ENCODE peak calls at places on chromosome 2, in eight cellular contexts. X is GM23248, D is osteoblast, R is HCT116, Q is fibroblast of lung, J is neural progenitor cell, H is endothelial cell of umbilical vein, F is HepG2. G is an unnamed sample. For H3K27me3, the result is how much of the 10 kb centered on the place peaks cover.

GRCh38 chr2:45889053-45889452 is 237.6 kb downstream of the PRKCE start:
- DNase-seq in X (no peak), D (no peak), R (no peak), Q (peak), J (peak), H (no peak), F (no peak), G (no peak)

GRCh38 chr2:209960676-209961630 is 41.5 kb upstream of the RPE start:
- DNase-seq in X (peak), D (peak), R (peak), Q (peak), J (peak), H (peak), F (peak), G (peak)

GRCh38 chr2:190837991-190838390 is 42.6 kb upstream of the GLS start:
- DNase-seq in X (peak), D (no peak), R (no peak), Q (peak), J (no peak), H (no peak), F (no peak), G (peak)

GRCh38 chr2:51710222-51710621 is 678.3 kb upstream of the NRXN1 start:
- DNase-seq in X (no peak), D (no peak), R (peak), Q (no peak), J (peak), H (no peak), F (peak), G (no peak)

GRCh38 chr2:126658910-126659613 is 3.1 kb downstream of the GYPC start:
- DNase-seq in X (peak), D (peak), R (no peak), Q (peak), J (no peak), H (no peak), F (no peak), G (peak)

GRCh38 chr2:72629062-72629461 is 196.8 kb downstream of the EXOC6B start:
- DNase-seq in X (peak), D (no peak), R (no peak), Q (no peak), J (no peak), H (no peak), F (no peak), G (no peak)

GRCh38 chr2:237525559-237526157 is 38.6 kb downstream of the MLPH start:
- DNase-seq in X (no peak), D (peak), R (no peak), Q (no peak), J (no peak), H (no peak), F (no peak), G (no peak)

GRCh38 chr2:10548626-10549025 is 100.5 kb upstream of the ODC1 start:
- DNase-seq in X (peak), D (no peak), R (no peak), Q (no peak), J (no peak), H (peak), F (no peak), G (no peak)

GRCh38 chr2:151862688-151863087 is 34.5 kb upstream of the ARL5A start:
- DNase-seq in X (no peak), D (no peak), R (no peak), Q (no peak), J (no peak), H (no peak), F (no peak), G (no peak)

GRCh38 chr2:232504438-232504837 is 15.8 kb upstream of the PRSS56 start:
- DNase-seq in X (no peak), D (no peak), R (no peak), Q (no peak), J (no peak), H (no peak), F (no peak), G (no peak)
- H3K27me3 ChIP-seq in X (under half), D (under half), R (under half), Q (under half), J (half or more), H (under half), F (under half), G (under half)

GRCh38 chr2:28993211-28993960 is 12.3 kb downstream of the TOGARAM2 start:
- DNase-seq in X (no peak), D (peak), R (no peak), Q (no peak), J (no peak), H (no peak), F (no peak), G (no peak)
- H3K4me2 ChIP-seq in X (no peak), D (no peak), R (no peak), Q (no peak), J (no peak), H (no peak), F (no peak), G (no peak)

DNA sequence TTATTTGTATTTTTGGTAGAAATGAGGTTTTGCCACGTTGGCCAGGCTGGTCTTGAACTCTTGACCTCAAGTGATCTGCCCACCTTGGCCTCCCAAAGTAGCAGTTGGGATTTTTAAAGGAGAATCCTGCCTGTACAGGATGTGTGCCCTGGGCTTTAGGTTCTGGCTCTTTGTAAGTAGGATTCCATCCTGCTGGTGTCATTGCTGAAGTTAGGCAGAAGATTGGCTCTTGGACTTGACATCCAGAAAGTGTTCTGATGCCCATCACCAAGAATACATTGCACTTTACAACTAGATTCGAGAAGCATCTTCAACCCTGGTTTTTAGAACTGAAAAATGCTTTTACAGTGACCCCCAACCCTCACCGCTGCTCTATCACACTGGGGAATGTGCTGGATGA is 4.4 kb upstream of the TWIST2 start:
- DNase-seq in X (peak), D (no peak), R (no peak), Q (no peak), J (no peak), H (no peak), F (no peak), G (no peak)
- H3K27me3 ChIP-seq in X (under half), D (under half), R (under half), Q (under half), J (half or more), H (under half), F (under half), G (under half)

GRCh38 chr2:141201161-141201560 is 929.7 kb downstream of the LRP1B start:
- DNase-seq in X (no peak), D (no peak), R (no peak), Q (peak), J (no peak), H (no peak), F (no peak), G (peak)

GRCh38 chr2:141207042-141207398 is 923.8 kb downstream of the LRP1B start:
- DNase-seq in X (no peak), D (no peak), R (no peak), Q (no peak), J (no peak), H (no peak), F (no peak), G (no peak)
- H3K4me2 ChIP-seq in X (no peak), D (no peak), R (no peak), Q (no peak), J (no peak), H (no peak), F (no peak), G (no peak)

GRCh38 chr2:238645716-238646115 is 202.2 kb upstream of the TWIST2 start:
- DNase-seq in X (no peak), D (no peak), R (no peak), Q (no peak), J (no peak), H (no peak), F (no peak), G (no peak)

GRCh38 chr2:238649123-238649522 is 198.8 kb upstream of the TWIST2 start:
- DNase-seq in X (no peak), D (no peak), R (no peak), Q (no peak), J (no peak), H (no peak), F (no peak), G (no peak)

GRCh38 chr2:238645095-238645494 is 202.8 kb upstream of the TWIST2 start:
- DNase-seq in X (no peak), D (no peak), R (no peak), Q (no peak), J (no peak), H (no peak), F (no peak), G (no peak)

GRCh38 chr2:238646281-238646680 is 201.6 kb upstream of the TWIST2 start:
- DNase-seq in X (no peak), D (no peak), R (no peak), Q (no peak), J (no peak), H (no peak), F (no peak), G (no peak)

GRCh38 chr2:238646803-238647202 is 201.1 kb upstream of the TWIST2 start:
- DNase-seq in X (no peak), D (no peak), R (no peak), Q (no peak), J (no peak), H (no peak), F (no peak), G (no peak)
- H3K27me3 ChIP-seq in X (under half), D (under half), R (under half), Q (under half), J (under half), H (under half), F (under half), G (under half)

GRCh38 chr2:203909946-203910476 is 26.6 kb upstream of the ICOS start:
- DNase-seq in X (peak), D (peak), R (no peak), Q (peak), J (no peak), H (no peak), F (no peak), G (no peak)

GRCh38 chr2:203909192-203909945 is 27.2 kb upstream of the ICOS start:
- DNase-seq in X (peak), D (peak), R (peak), Q (peak), J (peak), H (peak), F (peak), G (peak)

GRCh38 chr2:203904022-203904421 is 32.5 kb upstream of the ICOS start:
- DNase-seq in X (peak), D (no peak), R (no peak), Q (no peak), J (no peak), H (no peak), F (no peak), G (no peak)

GRCh38 chr2:203905661-203906060 is 30.9 kb upstream of the ICOS start:
- DNase-seq in X (peak), D (no peak), R (no peak), Q (peak), J (no peak), H (no peak), F (no peak), G (peak)

GRCh38 chr2:203908344-203909185 is 28.0 kb upstream of the ICOS start:
- DNase-seq in X (no peak), D (no peak), R (no peak), Q (no peak), J (no peak), H (no peak), F (no peak), G (no peak)
- H3K4me2 ChIP-seq in X (peak), D (peak), R (no peak), Q (peak), J (no peak), H (peak), F (no peak), G (peak)